ENCODE peak calls at places on chromosome 4, in four cellular contexts. S is AG10803, T is BJ, B is neural progenitor cell. P is an unnamed sample.

GRCh38 chr4:38230121-38230728 is 270.0 kb downstream of the PTTG2 start:
- DNase-seq in B (no peak), T (no peak), S (no peak), P (no peak)

GRCh38 chr4:1535926-1536578 is 129.8 kb upstream of the NKX1-1 start:
- DNase-seq in T (no peak), S (no peak), B (no peak), P (no peak)

GRCh38 chr4:56434599-56435000 is 815 bp downstream of the PPAT start:
- DNase-seq in S (peak), B (peak), T (no peak), P (peak)

GRCh38 chr4:36399762-36400353 is 118.4 kb downstream of the DTHD1 start:
- DNase-seq in T (no peak), B (peak), S (no peak), P (peak)

GRCh38 chr4:1337376-1337831 is 9.6 kb upstream of the UVSSA start:
- DNase-seq in S (peak), B (no peak), T (no peak), P (no peak)

GRCh38 chr4:2939383-2940243 is 23.6 kb downstream of the NOP14 start:
- DNase-seq in T (no peak), B (no peak), S (no peak), P (no peak)

GRCh38 chr4:1603413-1604135 is 80.5 kb downstream of the FAM53A start:
- DNase-seq in T (no peak), S (no peak), B (no peak), P (no peak)

GRCh38 chr4:110823251-110823650 is 200.4 kb upstream of the PITX2 start:
- DNase-seq in B (no peak), T (no peak), S (peak), P (no peak)

GRCh38 chr4:4386736-4387392 is at the start of gene NSG1:
- DNase-seq in B (peak), S (peak), T (no peak), P (peak)

GRCh38 chr4:125838924-125839323 is 524.2 kb downstream of the FAT4 start:
- DNase-seq in B (no peak), T (no peak), S (no peak), P (peak)

GRCh38 chr4:26916195-26916594 is 55.6 kb downstream of the STIM2 start:
- DNase-seq in T (no peak), B (no peak), S (peak), P (peak)

GRCh38 chr4:138413273-138413672 is 171.1 kb upstream of the SLC7A11 start:
- DNase-seq in S (no peak), T (no peak), B (no peak), P (no peak)

GRCh38 chr4:130233377-130234047 is 1137.6 kb downstream of the C4orf33 start:
- DNase-seq in T (no peak), B (no peak), S (no peak), P (peak)

GRCh38 chr4:76585897-76586360 is 150.9 kb downstream of the SHROOM3 start:
- DNase-seq in S (no peak), B (peak), T (no peak), P (peak)

GRCh38 chr4:115548123-115548522 is 434.7 kb upstream of the NDST4 start:
- DNase-seq in B (no peak), T (no peak), S (no peak), P (no peak)

GRCh38 chr4:2799444-2799911 is 6.6 kb downstream of the SH3BP2 start:
- DNase-seq in T (no peak), B (peak), S (no peak), P (no peak)

GRCh38 chr4:71765349-71765748 is 18.5 kb downstream of the GC start:
- DNase-seq in T (no peak), S (peak), B (no peak), P (peak)

GRCh38 chr4:5371415-5372190 is 320.3 kb downstream of the STK32B start:
- DNase-seq in B (no peak), S (peak), T (peak), P (no peak)

GRCh38 chr4:61298178-61298740 is 98.1 kb downstream of the ADGRL3 start:
- DNase-seq in S (no peak), T (no peak), B (peak), P (no peak)

GRCh38 chr4:153020460-153020859 is 84.3 kb downstream of the FHDC1 start:
- DNase-seq in B (no peak), S (no peak), T (no peak), P (no peak)

GRCh38 chr4:3406021-3406420 is 35.7 kb upstream of the HGFAC start:
- DNase-seq in S (no peak), B (no peak), T (no peak), P (no peak)

GRCh38 chr4:146369446-146369845 is 152.3 kb downstream of the SLC10A7 start:
- DNase-seq in S (no peak), B (no peak), T (no peak), P (peak)

GRCh38 chr4:8747896-8748575 is 123.6 kb downstream of the HMX1 start:
- DNase-seq in S (no peak), B (no peak), T (no peak), P (no peak)

GRCh38 chr4:2817701-2818350 is 24.9 kb downstream of the SH3BP2 start:
- DNase-seq in B (peak), S (no peak), T (no peak), P (no peak)

GRCh38 chr4:139559095-139559490 is 3.1 kb upstream of the SETD7 start:
- DNase-seq in B (no peak), T (no peak), S (no peak), P (no peak)
- H3K4me3 ChIP-seq in B (no peak), T (no peak), S (no peak), P (no peak)

GRCh38 chr4:84456157-84456556 is 42.9 kb downstream of the NKX6-1 start:
- DNase-seq in B (no peak), T (no peak), S (no peak), P (no peak)

GRCh38 chr4:84455697-84456096 is 43.4 kb downstream of the NKX6-1 start:
- DNase-seq in S (no peak), B (no peak), T (no peak), P (peak)

DNA sequence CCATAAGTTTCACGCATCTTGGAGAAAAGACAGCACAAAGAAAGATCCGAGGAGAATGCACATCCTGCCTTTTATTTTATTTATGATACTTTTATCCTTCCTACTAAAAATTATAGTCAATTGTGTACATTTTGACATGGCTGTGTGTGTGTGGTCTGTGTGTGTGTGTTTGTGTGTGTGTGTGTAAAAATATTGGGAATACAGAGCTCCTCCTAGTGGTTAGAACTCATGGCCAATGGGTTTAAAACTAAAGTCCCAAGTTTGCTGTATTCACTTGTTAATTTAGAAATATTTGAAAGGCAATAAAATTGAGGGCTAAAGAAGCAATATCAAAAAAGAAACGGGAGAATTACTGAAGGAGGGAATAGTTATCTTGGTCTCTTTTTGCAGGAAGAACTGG is 47.5 kb downstream of the NKX6-1 start:
- DNase-seq in S (peak), B (peak), T (no peak), P (peak)
- TF ChIP-seq CTCF in S (peak), B (peak), T (peak), P (peak)

GRCh38 chr4:88759039-88759631 is 61.5 kb upstream of the NAP1L5 start:
- DNase-seq in B (peak), T (no peak), S (peak), P (peak)

GRCh38 chr4:88756149-88756548 is 58.5 kb upstream of the NAP1L5 start:
- DNase-seq in B (no peak), S (no peak), T (no peak), P (no peak)

GRCh38 chr4:88757067-88757466 is 59.4 kb upstream of the NAP1L5 start:
- DNase-seq in B (no peak), T (no peak), S (no peak), P (no peak)

GRCh38 chr4:88757776-88758175 is 60.1 kb upstream of the NAP1L5 start:
- DNase-seq in S (no peak), B (no peak), T (no peak), P (no peak)

DNA sequence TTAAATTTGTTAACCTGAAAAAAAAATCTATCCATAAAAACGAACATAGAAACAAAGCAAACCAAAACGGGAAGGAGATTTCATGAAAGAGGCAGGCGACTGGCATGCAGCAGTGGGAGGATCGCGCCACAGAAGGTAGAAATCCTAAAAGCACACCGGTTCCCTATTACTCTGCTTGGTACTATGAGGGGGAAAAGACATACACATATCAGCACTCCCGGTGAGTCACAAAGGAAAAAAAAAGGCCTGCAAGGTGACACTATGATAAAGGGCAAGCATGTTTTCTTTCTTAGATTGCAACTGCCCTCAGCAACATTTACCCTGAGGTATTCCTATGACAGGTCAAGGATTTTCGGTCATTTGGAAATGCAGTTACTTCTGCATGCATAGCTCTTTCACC is 60.6 kb upstream of the NAP1L5 start:
- DNase-seq in S (no peak), T (no peak), B (no peak), P (no peak)
- H3K4me3 ChIP-seq in S (no peak), T (no peak), B (no peak), P (no peak)

GRCh38 chr4:150799207-150799606 is 215.9 kb downstream of the LRBA start:
- DNase-seq in B (no peak), S (no peak), T (no peak), P (peak)
- TF ChIP-seq CTCF in B (peak), S (no peak), T (no peak), P (peak)

GRCh38 chr4:114015444-114015899 is 36.0 kb upstream of the ARSJ start:
- DNase-seq in T (peak), S (peak), B (no peak), P (peak)

GRCh38 chr4:114019972-114020358 is 40.5 kb upstream of the ARSJ start:
- DNase-seq in T (no peak), B (no peak), S (no peak), P (no peak)

GRCh38 chr4:114019276-114019971 is 40.0 kb upstream of the ARSJ start:
- DNase-seq in T (no peak), B (no peak), S (peak), P (peak)

GRCh38 chr4:114021445-114021844 is 42.0 kb upstream of the ARSJ start:
- DNase-seq in T (no peak), B (no peak), S (no peak), P (no peak)

GRCh38 chr4:114017120-114017917 is 37.9 kb upstream of the ARSJ start:
- DNase-seq in T (no peak), B (no peak), S (no peak), P (peak)
- H3K4me3 ChIP-seq in T (no peak), B (no peak), S (no peak), P (no peak)

DNA sequence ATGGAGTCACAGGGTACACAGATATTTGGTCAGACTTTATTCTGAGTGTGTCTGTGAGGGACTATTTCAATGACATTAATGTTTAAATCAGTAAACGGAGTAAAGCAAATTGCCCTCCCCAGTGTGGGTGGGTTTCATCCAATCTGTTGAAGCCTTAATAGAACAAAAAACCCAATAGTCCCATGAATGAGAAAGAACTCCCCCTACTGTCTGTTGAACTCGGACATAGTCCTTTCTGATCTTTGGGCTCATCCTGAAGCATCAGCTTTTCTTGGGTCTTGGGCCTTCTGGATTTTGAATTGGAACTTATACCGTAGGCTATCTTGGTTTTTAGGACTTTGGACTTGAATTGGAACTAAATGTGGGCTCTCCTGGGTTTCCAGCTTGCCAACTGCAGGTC is 193.6 kb downstream of the COX7B2 start:
- DNase-seq in S (no peak), B (peak), T (no peak), P (no peak)
- TF ChIP-seq CTCF in S (no peak), B (peak), T (no peak), P (no peak)

P was measured in choroid plexus epithelial cell.